ENCODE peak calls at places on chromosome 13, in eight cellular contexts. C is COR-L47; A is Calu3; Q is DMS153; T is stimulated activated CD8-positive, alpha-beta memory T cell treated with anti-CD3 and anti-CD28 coated beads, Interleukin-7, amount 100 ng/mL, for 48 hours; Z is NCI-H1092 treated with DMSO at 0.1 percent for 48 hours; P is memory B cell; Y is stimulated activated naive CD4-positive, alpha-beta T cell. D is an unnamed sample.
A peak's percentile ranks its signal among the peaks of the same experiment; 100 is the strongest.

GRCh38 chr13:37144661-37145060 is 39.2 kb upstream of the CSNK1A1L start:
- DNase-seq in C (no peak), T (no peak), Q (no peak), Y (no peak), Z (no peak), P (no peak), A (no peak), D (no peak)

GRCh38 chr13:20402881-20403280 is 122.8 kb downstream of the CRYL1 start:
- DNase-seq in Q (no peak), T (no peak), Y (no peak), Z (no peak), P (no peak), A (no peak), C (no peak), D (no peak)

GRCh38 chr13:109447667-109448066 is 338.7 kb downstream of the IRS2 start:
- DNase-seq in Y (no peak), T (no peak), Q (no peak), C (no peak), Z (no peak), A (no peak), P (no peak), D (no peak)

GRCh38 chr13:95624020-95624419 is 20.5 kb downstream of the DZIP1 start:
- DNase-seq in P (peak; percentile 11), T (no peak), Y (no peak), Z (peak; percentile 37), A (no peak), Q (no peak), C (peak; percentile 19), D (no peak)

GRCh38 chr13:73733691-73734090 is 400.5 kb downstream of the KLF12 start:
- DNase-seq in C (no peak), Z (no peak), Q (no peak), Y (no peak), T (no peak), A (no peak), P (no peak), D (no peak)

GRCh38 chr13:111974065-111974640 is 92.8 kb upstream of the SOX1 start:
- DNase-seq in T (no peak), Z (no peak), Y (no peak), P (no peak), A (no peak), Q (no peak), C (no peak), D (no peak)

GRCh38 chr13:39876258-39876657 is 220.8 kb downstream of the COG6 start:
- DNase-seq in A (no peak), T (no peak), Y (no peak), C (no peak), P (no peak), Z (no peak), Q (no peak), D (no peak)

GRCh38 chr13:74409551-74409950 is 275.3 kb upstream of the KLF12 start:
- DNase-seq in Z (no peak), Q (no peak), Y (no peak), T (no peak), C (no peak), A (no peak), P (no peak), D (no peak)

GRCh38 chr13:37656247-37656940 is 57.8 kb upstream of the POSTN start:
- DNase-seq in Q (no peak), P (no peak), T (no peak), Y (no peak), Z (no peak), C (no peak), A (peak; percentile 1), D (no peak)

GRCh38 chr13:73972503-73972902 is 161.7 kb downstream of the KLF12 start:
- DNase-seq in Y (no peak), C (no peak), A (no peak), P (no peak), Q (no peak), T (no peak), Z (no peak), D (no peak)

GRCh38 chr13:59890064-59890463 is 273.7 kb downstream of the DIAPH3 start:
- DNase-seq in P (no peak), Z (no peak), A (no peak), C (no peak), T (no peak), Y (no peak), Q (no peak), D (no peak)

GRCh38 chr13:22662771-22663170 is 518.0 kb upstream of the SGCG start:
- DNase-seq in C (no peak), A (no peak), T (no peak), Y (no peak), Q (no peak), Z (no peak), P (no peak), D (no peak)

GRCh38 chr13:101892296-101892695 is 439.8 kb downstream of the ITGBL1 start:
- DNase-seq in Q (no peak), P (no peak), T (no peak), Y (no peak), A (no peak), Z (no peak), C (no peak), D (no peak)

GRCh38 chr13:113734099-113734825 is 24.8 kb upstream of the TMEM255B start:
- DNase-seq in P (no peak), T (no peak), C (no peak), Z (no peak), Q (no peak), A (no peak), Y (no peak), D (no peak)

GRCh38 chr13:49063526-49063925 is 87.8 kb downstream of the FNDC3A start:
- DNase-seq in Y (no peak), C (no peak), P (no peak), A (no peak), Q (no peak), Z (no peak), T (no peak), D (no peak)

GRCh38 chr13:74443623-74444022 is 309.4 kb upstream of the KLF12 start:
- DNase-seq in T (no peak), Y (no peak), Z (no peak), A (no peak), Q (no peak), P (no peak), C (no peak), D (no peak)

GRCh38 chr13:26561636-26562537 is 4.4 kb downstream of the WASF3 start:
- DNase-seq in P (no peak), A (no peak), T (no peak), Z (no peak), Y (no peak), C (no peak), Q (no peak), D (no peak)

GRCh38 chr13:34127523-34127922 is 309.6 kb downstream of the RFC3 start:
- DNase-seq in P (no peak), Q (no peak), Y (no peak), Z (no peak), A (no peak), C (no peak), T (no peak), D (no peak)

GRCh38 chr13:36453518-36453917 is 21.2 kb downstream of the CCNA1 start:
- DNase-seq in Q (peak; percentile 40), Z (peak; percentile 20), T (no peak), P (no peak), A (no peak), Y (no peak), C (no peak), D (no peak)

GRCh38 chr13:37306778-37307544 is 201.5 kb upstream of the CSNK1A1L start:
- DNase-seq in P (no peak), C (no peak), Q (no peak), A (peak; percentile 12), Y (no peak), T (no peak), Z (no peak), D (no peak)

GRCh38 chr13:113650275-113650674 is 7.7 kb downstream of the ATP4B start:
- DNase-seq in A (no peak), Q (no peak), Z (no peak), C (no peak), Y (no peak), P (no peak), T (no peak), D (no peak)

GRCh38 chr13:106391271-106391670 is 144.2 kb downstream of the EFNB2 start:
- DNase-seq in Y (no peak), Z (no peak), Q (no peak), A (no peak), C (no peak), T (no peak), P (no peak), D (no peak)

GRCh38 chr13:26220575-26220974 is 1.5 kb downstream of the RNF6 start:
- DNase-seq in T (no peak), Y (no peak), A (no peak), C (no peak), Z (no peak), Q (no peak), P (no peak), D (no peak)

GRCh38 chr13:111415216-111415615 is 94.8 kb downstream of the TEX29 start:
- DNase-seq in C (peak; percentile 38), P (no peak), A (no peak), Z (no peak), T (no peak), Q (no peak), Y (no peak), D (no peak)

GRCh38 chr13:35769812-35770211 is 293.3 kb upstream of the MAB21L1 start:
- DNase-seq in Q (no peak), Y (no peak), A (no peak), Z (no peak), P (no peak), C (no peak), T (no peak), D (no peak)

GRCh38 chr13:38898481-38898880 is 92.2 kb downstream of the STOML3 start:
- DNase-seq in A (no peak), Q (no peak), Y (no peak), C (no peak), T (no peak), Z (no peak), P (no peak), D (no peak)

GRCh38 chr13:91346848-91347211 is 657 bp upstream of the MIR17HG start:
- DNase-seq in C (peak; percentile 42), Y (peak; percentile 12), T (peak; percentile 36), Q (peak; percentile 30), Z (peak; percentile 83), P (no peak), A (no peak), D (no peak)

GRCh38 chr13:31207630-31208549 is 8.1 kb downstream of the B3GLCT start:
- DNase-seq in P (no peak), A (no peak), C (no peak), T (no peak), Z (peak; percentile 53), Y (no peak), Q (no peak), D (peak; percentile 32)

GRCh38 chr13:110297771-110298170 is 9.2 kb downstream of the COL4A1 start:
- DNase-seq in Y (no peak), Z (no peak), C (no peak), P (no peak), A (no peak), Q (no peak), T (no peak), D (no peak)

GRCh38 chr13:33312150-33312908 is 26.8 kb upstream of the STARD13 start:
- DNase-seq in A (no peak), Q (no peak), C (no peak), P (no peak), Z (no peak), Y (no peak), T (no peak), D (no peak)

GRCh38 chr13:95728957-95729356 is 52.0 kb downstream of the DNAJC3 start:
- DNase-seq in P (no peak), Z (no peak), Y (no peak), C (no peak), A (no peak), Q (no peak), T (no peak), D (no peak)

GRCh38 chr13:83221813-83222241 is 660.4 kb downstream of the SLITRK1 start:
- DNase-seq in A (no peak), Y (no peak), P (no peak), T (no peak), C (no peak), Q (no peak), Z (no peak), D (no peak)

GRCh38 chr13:75556961-75557360 is 7.4 kb downstream of the UCHL3 start:
- DNase-seq in Y (no peak), Q (no peak), Z (no peak), A (no peak), C (no peak), P (no peak), T (no peak), D (no peak)

GRCh38 chr13:23509781-23510543 is 60.2 kb upstream of the TNFRSF19 start:
- DNase-seq in C (no peak), P (no peak), Q (no peak), Y (no peak), T (no peak), Z (no peak), A (no peak), D (no peak)

D was measured in NCI-H2029.